ENCODE peak calls at places on chromosomes 3 and 15, in ten cellular contexts. S is body of pancreas, K is WERI-Rb-1, N is left ventricle myocardium inferior, I is trophoblast cell, L is ovary, F is GM23248, H is heart right ventricle, R is breast epithelium, V is HCT116. C is an unnamed sample. For H3K36me3, the result is how much of the 10 kb centered on the place peaks cover.

GRCh38 chr3:14768182-14768790 is 50.5 kb upstream of the FGD5 start:
- DNase-seq in K (no peak), H (no peak), L (no peak), I (no peak), S (no peak), V (no peak), F (no peak), R (no peak), N (no peak), C (no peak)

GRCh38 chr15:61835476-61836106 is 224.7 kb downstream of the VPS13C start:
- DNase-seq in F (peak), R (no peak), K (peak), I (peak), L (peak), S (peak), V (peak), H (peak), N (peak), C (peak)

GRCh38 chr15:99073008-99073714 is 31.7 kb upstream of the SYNM start:
- DNase-seq in N (no peak), S (no peak), V (no peak), K (no peak), H (no peak), I (no peak), R (no peak), F (no peak), L (no peak), C (no peak)

GRCh38 chr3:4994823-4995499 is 15.7 kb downstream of the BHLHE40 start:
- DNase-seq in K (peak), F (peak), N (peak), R (peak), I (peak), S (peak), L (no peak), H (peak), V (peak), C (no peak)

GRCh38 chr15:85785887-85786777 is 8.6 kb downstream of the KLHL25 start:
- DNase-seq in R (no peak), F (peak), N (no peak), H (peak), V (peak), S (peak), L (peak), K (peak), I (no peak), C (peak)

GRCh38 chr3:57935539-57935938 is 72.7 kb upstream of the FLNB start:
- DNase-seq in S (no peak), N (no peak), V (no peak), L (no peak), R (no peak), F (no peak), I (peak), H (no peak), K (no peak), C (no peak)

GRCh38 chr15:91522609-91523332 is 330.7 kb upstream of the SLCO3A1 start:
- DNase-seq in K (no peak), N (no peak), I (no peak), F (peak), R (no peak), S (no peak), L (no peak), V (no peak), H (peak), C (no peak)

GRCh38 chr3:16568532-16568931 is 36.7 kb downstream of the DAZL start:
- DNase-seq in H (no peak), R (no peak), I (no peak), N (no peak), V (no peak), L (no peak), K (no peak), S (no peak), F (no peak), C (no peak)

GRCh38 chr15:67808821-67809220 is 16.5 kb upstream of the SKOR1 start:
- DNase-seq in L (no peak), F (no peak), R (peak), I (no peak), V (no peak), K (no peak), H (no peak), S (no peak), N (no peak), C (no peak)

GRCh38 chr3:23804441-23805227 is 1.1 kb upstream of the UBE2E1 start:
- DNase-seq in N (no peak), I (peak), H (no peak), K (no peak), S (no peak), V (no peak), L (no peak), F (no peak), R (no peak), C (peak)

GRCh38 chr3:2354702-2355101 is 256.0 kb downstream of the CNTN4 start:
- DNase-seq in V (no peak), I (peak), K (peak), H (peak), L (no peak), S (no peak), F (no peak), R (no peak), N (no peak), C (no peak)

GRCh38 chr3:61663728-61664492 is 102.5 kb downstream of the PTPRG start:
- DNase-seq in I (no peak), N (no peak), R (no peak), F (peak), H (no peak), V (peak), L (no peak), S (no peak), K (no peak), C (no peak)

GRCh38 chr15:31501536-31502157 is 175.0 kb downstream of the KLF13 start:
- DNase-seq in K (no peak), N (no peak), H (no peak), R (no peak), I (no peak), F (no peak), S (no peak), V (no peak), L (no peak), C (no peak)

GRCh38 chr15:31326729-31327673 is at the start of gene KLF13:
- DNase-seq in H (peak), L (peak), F (peak), V (no peak), R (peak), K (peak), I (peak), N (peak), S (peak), C (peak)

GRCh38 chr15:59555696-59556095 is 55.9 kb upstream of the GCNT3 start:
- DNase-seq in L (no peak), R (no peak), S (no peak), F (peak), N (no peak), I (no peak), H (no peak), K (no peak), V (no peak), C (peak)

GRCh38 chr15:41961803-41962202 is 10.6 kb downstream of the EHD4 start:
- DNase-seq in F (no peak), I (no peak), R (no peak), S (no peak), K (no peak), N (no peak), H (no peak), V (no peak), L (no peak), C (no peak)

GRCh38 chr3:39249453-39250115 is 30.3 kb downstream of the CX3CR1 start:
- DNase-seq in N (no peak), H (no peak), L (no peak), V (no peak), S (no peak), F (peak), R (no peak), K (no peak), I (no peak), C (no peak)

GRCh38 chr3:191235331-191236314 is 36.6 kb downstream of the OSTN start:
- DNase-seq in F (peak), H (no peak), V (no peak), S (no peak), R (no peak), K (no peak), L (no peak), I (no peak), N (no peak), C (no peak)

GRCh38 chr15:84949845-84950569 is 31.6 kb upstream of the PDE8A start:
- DNase-seq in V (no peak), K (no peak), N (no peak), L (no peak), F (peak), I (no peak), H (no peak), S (no peak), R (no peak), C (no peak)

GRCh38 chr3:123105201-123106189 is 38.7 kb downstream of the PDIA5 start:
- DNase-seq in I (no peak), N (no peak), K (peak), F (no peak), L (no peak), H (no peak), S (no peak), V (no peak), R (no peak), C (no peak)

GRCh38 chr15:64699767-64700388 is 75.5 kb downstream of the RBPMS2 start:
- DNase-seq in R (no peak), I (peak), N (peak), S (peak), L (peak), H (peak), V (no peak), K (no peak), F (peak), C (no peak)

GRCh38 chr15:61879219-61879618 is 181.0 kb downstream of the VPS13C start:
- DNase-seq in V (no peak), K (no peak), R (peak), I (no peak), S (no peak), L (no peak), F (no peak), H (no peak), N (no peak), C (peak)

GRCh38 chr15:62549345-62549970 is 384.4 kb upstream of the C2CD4B start:
- DNase-seq in V (peak), R (no peak), S (peak), H (no peak), I (peak), F (peak), K (peak), L (no peak), N (no peak), C (peak)

GRCh38 chr15:62112616-62113593 is 46.1 kb downstream of the C2CD4A start:
- DNase-seq in F (peak), L (no peak), R (peak), I (no peak), S (peak), V (no peak), H (no peak), N (no peak), K (no peak), C (peak)

GRCh38 chr3:40162616-40163015 is 146.9 kb upstream of the EIF1B start:
- DNase-seq in N (no peak), S (no peak), V (no peak), F (no peak), L (no peak), H (no peak), I (no peak), R (no peak), K (no peak), C (no peak)

GRCh38 chr15:38354321-38354929 is 99.5 kb upstream of the FAM98B start:
- DNase-seq in L (peak), I (peak), K (peak), N (peak), V (peak), F (peak), S (peak), R (no peak), H (peak), C (peak)

GRCh38 chr3:144394052-144394451 is 422.4 kb downstream of the DIPK2A start:
- DNase-seq in K (no peak), H (no peak), F (peak), R (no peak), I (no peak), V (no peak), N (no peak), S (no peak), L (no peak), C (no peak)

GRCh38 chr15:31106495-31107300 is 5.2 kb upstream of the TRPM1 start:
- DNase-seq in N (no peak), V (no peak), I (no peak), F (no peak), H (no peak), R (no peak), L (no peak), K (no peak), S (no peak), C (no peak)

GRCh38 chr3:125125822-125126245 is 70.0 kb upstream of the HEG1 start:
- DNase-seq in S (peak), V (no peak), L (no peak), K (no peak), R (no peak), I (peak), F (peak), N (no peak), H (no peak), C (no peak)

GRCh38 chr3:129822679-129823078 is 70.8 kb downstream of the TMCC1 start:
- DNase-seq in N (no peak), I (no peak), L (no peak), F (peak), H (no peak), S (no peak), R (no peak), V (no peak), K (no peak), C (no peak)

GRCh38 chr3:14425574-14426304 is 23.3 kb downstream of the SLC6A6 start:
- DNase-seq in K (peak), S (no peak), V (no peak), F (no peak), R (no peak), H (no peak), N (no peak), L (no peak), I (peak), C (peak)

DNA sequence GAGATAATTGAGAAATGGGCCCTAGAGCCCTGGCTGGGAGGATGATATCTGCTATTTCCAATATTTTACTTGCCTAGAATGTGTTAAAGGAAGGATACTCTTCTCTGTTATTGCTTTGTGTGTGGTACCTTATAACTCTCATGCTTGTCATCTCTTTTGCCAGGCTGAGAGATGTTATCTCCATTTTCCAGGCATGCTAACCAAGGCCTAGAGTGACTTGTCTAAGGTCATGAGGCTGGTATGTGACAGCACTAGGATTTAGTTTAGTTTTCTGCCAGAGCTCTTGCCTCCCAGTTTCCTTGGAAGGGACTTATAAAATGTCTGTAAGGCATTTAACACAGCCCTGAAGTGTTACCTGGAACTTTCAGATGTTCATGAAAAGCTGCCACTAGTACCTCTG is 1.4 kb downstream of the CLK3 start:
- DNase-seq in L (no peak), I (no peak), N (no peak), K (no peak), R (no peak), V (no peak), H (no peak), S (no peak), F (peak), C (no peak)
- H3K27ac ChIP-seq in L (no peak), I (no peak), N (peak), K (no peak), R (peak), V (no peak), H (peak), S (peak), F (peak), C (peak)

GRCh38 chr3:185928532-185928931 is 9.3 kb downstream of the TRA2B start:
- DNase-seq in R (no peak), V (no peak), S (no peak), I (no peak), K (no peak), N (no peak), H (no peak), L (no peak), F (peak), C (no peak)

GRCh38 chr3:185926445-185926844 is 11.4 kb downstream of the TRA2B start:
- DNase-seq in K (no peak), H (no peak), F (no peak), R (no peak), S (no peak), N (no peak), I (no peak), V (no peak), L (no peak), C (peak)

GRCh38 chr3:185927501-185928200 is 10.2 kb downstream of the TRA2B start:
- DNase-seq in K (no peak), F (peak), R (no peak), V (no peak), I (no peak), L (no peak), N (no peak), H (no peak), S (no peak), C (no peak)

GRCh38 chr3:185924375-185924774 is 13.4 kb downstream of the TRA2B start:
- DNase-seq in R (no peak), N (no peak), L (no peak), H (no peak), V (no peak), S (no peak), I (no peak), F (no peak), K (no peak), C (no peak)

GRCh38 chr3:185925353-185925752 is 12.5 kb downstream of the TRA2B start:
- DNase-seq in K (no peak), I (no peak), F (no peak), H (no peak), R (no peak), L (no peak), N (no peak), S (no peak), V (no peak), C (no peak)
- H3K36me3 ChIP-seq in K (half or more), I (under half), F (half or more), H (half or more), R (under half), L (under half), N (half or more), S (under half), V (half or more), C (half or more)

DNA sequence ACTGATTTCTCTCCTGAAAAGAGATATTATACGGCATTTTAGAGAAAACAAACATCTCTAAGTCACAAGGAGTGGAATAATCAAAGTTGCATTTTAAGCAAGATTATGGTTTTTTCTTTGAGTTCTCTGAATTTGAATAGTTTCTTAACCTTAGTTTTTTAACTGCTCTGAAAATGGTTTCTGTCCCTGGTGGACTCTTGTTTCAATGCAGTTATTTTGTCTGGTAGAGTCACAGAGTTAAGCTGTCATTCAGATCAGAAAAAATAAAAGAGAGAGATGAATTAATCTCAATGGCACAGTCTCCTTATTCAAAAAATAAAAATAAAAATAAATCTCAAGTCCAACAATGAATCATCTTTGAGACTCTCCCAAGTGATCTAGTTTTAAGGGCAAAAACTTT is 19.0 kb downstream of the AGTR1 start:
- DNase-seq in F (peak), N (no peak), S (no peak), I (no peak), R (no peak), H (no peak), L (no peak), K (no peak), V (no peak), C (no peak)
- H3K27ac ChIP-seq in F (no peak), N (no peak), S (no peak), I (no peak), R (no peak), H (no peak), L (no peak), K (no peak), V (no peak), C (no peak)

DNA sequence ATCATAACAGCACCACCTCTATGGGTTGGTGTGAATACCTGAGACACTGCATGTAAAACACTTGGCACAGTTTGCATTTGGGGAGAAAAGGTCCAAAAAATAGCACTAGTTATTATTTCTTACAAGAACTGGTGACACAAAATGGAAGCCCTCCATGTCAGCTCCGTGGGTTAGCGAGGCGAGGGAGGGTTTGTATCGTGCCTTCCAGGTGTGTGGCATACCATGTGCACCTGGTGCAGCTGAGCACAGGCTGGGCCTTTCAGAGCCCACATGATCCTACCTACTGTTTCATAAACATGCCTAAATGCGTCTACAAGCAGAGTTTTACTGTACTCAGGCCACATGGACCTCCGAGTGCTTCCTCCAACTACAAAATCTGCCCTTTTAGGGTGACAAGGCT is 5.6 kb downstream of the CXCR6 start:
- DNase-seq in V (no peak), K (no peak), F (no peak), H (no peak), I (no peak), S (no peak), N (no peak), L (no peak), R (no peak), C (no peak)
- H3K36me3 ChIP-seq in V (under half), K (half or more), F (under half), H (half or more), I (under half), S (under half), N (half or more), L (under half), R (under half), C (under half)

GRCh38 chr3:72271923-72272322 is 487.0 kb upstream of the PROK2 start:
- DNase-seq in H (no peak), N (no peak), S (no peak), V (no peak), I (no peak), R (no peak), K (peak), L (no peak), F (no peak), C (no peak)
- H3K27ac ChIP-seq in H (no peak), N (peak), S (no peak), V (no peak), I (no peak), R (no peak), K (peak), L (no peak), F (no peak), C (no peak)

DNA sequence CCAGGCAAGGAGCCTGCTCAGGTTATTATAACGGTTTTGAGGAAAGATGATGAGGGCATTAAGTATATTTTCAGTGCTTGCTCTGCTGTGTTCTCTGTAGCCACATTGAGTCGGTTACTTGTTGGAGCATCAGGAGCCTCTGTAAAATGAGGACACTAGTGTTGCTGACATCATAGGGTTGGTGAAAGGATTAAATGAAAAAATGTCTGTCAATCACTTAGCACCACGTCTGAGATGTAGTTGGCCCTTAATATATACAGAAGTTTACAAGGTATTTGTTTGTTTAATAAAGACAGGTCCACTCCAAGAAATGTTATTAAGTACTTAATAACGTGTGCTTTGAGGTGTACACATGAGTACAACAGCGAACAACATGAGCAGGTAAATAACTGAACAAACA is 735 bp upstream of the SLC25A26 start:
- DNase-seq in V (no peak), S (no peak), H (no peak), R (no peak), K (no peak), L (no peak), I (no peak), N (no peak), F (peak), C (no peak)
- H3K36me3 ChIP-seq in V (under half), S (under half), H (under half), R (under half), K (under half), L (under half), I (under half), N (under half), F (under half), C (under half)

GRCh38 chr3:48563382-48563918 is at the start of gene UCN2:
- DNase-seq in N (no peak), L (no peak), K (peak), H (no peak), S (no peak), F (peak), V (no peak), R (no peak), I (no peak), C (no peak)
- H3K27ac ChIP-seq in N (no peak), L (no peak), K (peak), H (no peak), S (no peak), F (peak), V (peak), R (peak), I (no peak), C (no peak)

GRCh38 chr3:197302033-197302432 is 3.6 kb upstream of the DLG1 start:
- DNase-seq in N (no peak), L (no peak), S (no peak), F (no peak), I (no peak), V (no peak), H (no peak), R (no peak), K (no peak), C (no peak)
- H3K36me3 ChIP-seq in N (under half), L (under half), S (under half), F (under half), I (under half), V (under half), H (under half), R (under half), K (under half), C (under half)